ENCODE peak calls at places on chromosomes 11 and 22, in five cellular contexts. Z, U, M, W and G are unnamed samples.

GRCh38 chr22:45051419-45051818 is 41.6 kb upstream of the PHF21B start:
- DNase-seq in Z (no peak), M (no peak), U (no peak), W (no peak), G (no peak)

GRCh38 chr11:75815345-75815983 is 454 bp downstream of the UVRAG start:
- DNase-seq in M (peak; percentile 53), Z (peak; percentile 64), U (no peak), W (peak; percentile 24), G (peak; percentile 75)

GRCh38 chr11:115869780-115870431 is 365.7 kb upstream of the CADM1 start:
- DNase-seq in Z (no peak), M (no peak), W (no peak), U (peak; percentile 17), G (peak; percentile 84)

GRCh38 chr11:111913997-111914396 is 1.5 kb downstream of the HSPB2 start:
- DNase-seq in Z (no peak), W (no peak), M (no peak), U (no peak), G (no peak)

GRCh38 chr22:22520020-22520656 is at the start of gene ZNF280A:
- DNase-seq in Z (no peak), U (no peak), W (no peak), M (no peak), G (peak; percentile 5)

GRCh38 chr11:78499971-78500370 is 74.7 kb downstream of the NARS2 start:
- DNase-seq in M (no peak), W (no peak), Z (no peak), U (no peak), G (no peak)

GRCh38 chr11:13035711-13036110 is 26.6 kb downstream of the RASSF10 start:
- DNase-seq in M (no peak), W (no peak), Z (no peak), U (no peak), G (no peak)

GRCh38 chr22:32103648-32104326 is 55.3 kb downstream of the C22orf42 start:
- DNase-seq in Z (no peak), W (no peak), M (no peak), U (no peak), G (no peak)

GRCh38 chr22:24072361-24072760 is 61.3 kb downstream of the CABIN1 start:
- DNase-seq in Z (no peak), U (no peak), M (no peak), W (no peak), G (no peak)

GRCh38 chr11:125980421-125980820 is 34.6 kb downstream of the VSIG10L2 start:
- DNase-seq in Z (no peak), W (no peak), M (no peak), U (no peak), G (peak; percentile 4)

GRCh38 chr11:2138436-2139117 is 612 bp downstream of the IGF2 start:
- DNase-seq in M (no peak), U (no peak), W (no peak), Z (no peak), G (no peak)

GRCh38 chr11:134481135-134481534 is 69.1 kb upstream of the B3GAT1 start:
- DNase-seq in U (no peak), Z (no peak), W (no peak), M (no peak), G (no peak)

GRCh38 chr11:75352417-75353206 is 1.2 kb upstream of the ARRB1 start:
- DNase-seq in U (no peak), M (no peak), Z (peak; percentile 60), W (no peak), G (no peak)

GRCh38 chr11:606245-606644 is 9.5 kb downstream of the IRF7 start:
- DNase-seq in U (peak; percentile 89), W (no peak), Z (no peak), M (no peak), G (no peak)

GRCh38 chr11:65141896-65142494 is 7.7 kb upstream of the SYVN1 start:
- DNase-seq in M (no peak), Z (no peak), W (no peak), U (no peak), G (no peak)

GRCh38 chr11:556175-556699 is 4.3 kb downstream of the LMNTD2 start:
- DNase-seq in M (no peak), U (no peak), Z (no peak), W (no peak), G (peak; percentile 49)

GRCh38 chr11:16028406-16028805 is 327.9 kb downstream of the SOX6 start:
- DNase-seq in W (no peak), U (no peak), M (no peak), Z (no peak), G (peak; percentile 11)

GRCh38 chr11:96213500-96213899 is 129.5 kb downstream of the MAML2 start:
- DNase-seq in W (no peak), Z (no peak), U (no peak), M (no peak), G (peak; percentile 60)